ENCODE peak calls at places on chromosomes 4 and X, in nine cellular contexts. One of them, this sample, is unnamed.

GRCh38 chr4:114087596-114088230 is 108.3 kb upstream of the ARSJ start:
- DNase-seq in smooth muscle cell of the brain vasculature: no peak
- DNase-seq in cardiac fibroblast: peak; percentile 64
- DNase-seq in neuronal stem cell: no peak
- DNase-seq in naive thymus-derived CD8-positive, alpha-beta T cell: no peak
- DNase-seq in WERI-Rb-1: no peak
- DNase-seq in HEK293T: no peak
- DNase-seq in Caco-2: no peak
- DNase-seq in stimulated activated CD4-positive, alpha-beta T cell treated with anti-CD3 and anti-CD28 coated beads, Interleukin-2, amount 100 ng/mL, for 24 hours: no peak
- DNase-seq in this sample: no peak

GRCh38 chr4:122172266-122172665 is 20.1 kb downstream of the BLTP1 start:
- DNase-seq in smooth muscle cell of the brain vasculature: no peak
- DNase-seq in cardiac fibroblast: no peak
- DNase-seq in neuronal stem cell: no peak
- DNase-seq in naive thymus-derived CD8-positive, alpha-beta T cell: no peak
- DNase-seq in WERI-Rb-1: no peak
- DNase-seq in HEK293T: no peak
- DNase-seq in Caco-2: no peak
- DNase-seq in stimulated activated CD4-positive, alpha-beta T cell treated with anti-CD3 and anti-CD28 coated beads, Interleukin-2, amount 100 ng/mL, for 24 hours: no peak
- DNase-seq in this sample: no peak

GRCh38 chrX:155745792-155746191 is 133.0 kb upstream of the TMLHE start:
- DNase-seq in smooth muscle cell of the brain vasculature: no peak
- DNase-seq in cardiac fibroblast: peak; percentile 33
- DNase-seq in neuronal stem cell: no peak
- DNase-seq in naive thymus-derived CD8-positive, alpha-beta T cell: no peak
- DNase-seq in WERI-Rb-1: no peak
- DNase-seq in HEK293T: peak; percentile 11
- DNase-seq in Caco-2: no peak
- DNase-seq in stimulated activated CD4-positive, alpha-beta T cell treated with anti-CD3 and anti-CD28 coated beads, Interleukin-2, amount 100 ng/mL, for 24 hours: no peak
- DNase-seq in this sample: no peak

GRCh38 chr4:52577285-52577968 is 81.7 kb downstream of the USP46 start:
- DNase-seq in smooth muscle cell of the brain vasculature: no peak
- DNase-seq in cardiac fibroblast: peak; percentile 37
- DNase-seq in neuronal stem cell: no peak
- DNase-seq in naive thymus-derived CD8-positive, alpha-beta T cell: no peak
- DNase-seq in WERI-Rb-1: no peak
- DNase-seq in HEK293T: no peak
- DNase-seq in Caco-2: no peak
- DNase-seq in stimulated activated CD4-positive, alpha-beta T cell treated with anti-CD3 and anti-CD28 coated beads, Interleukin-2, amount 100 ng/mL, for 24 hours: no peak
- DNase-seq in this sample: no peak

GRCh38 chrX:2389324-2389723 is 111.5 kb downstream of the DHRSX start:
- DNase-seq in smooth muscle cell of the brain vasculature: no peak
- DNase-seq in cardiac fibroblast: no peak
- DNase-seq in neuronal stem cell: no peak
- DNase-seq in naive thymus-derived CD8-positive, alpha-beta T cell: no peak
- DNase-seq in WERI-Rb-1: no peak
- DNase-seq in HEK293T: no peak
- DNase-seq in Caco-2: no peak
- DNase-seq in stimulated activated CD4-positive, alpha-beta T cell treated with anti-CD3 and anti-CD28 coated beads, Interleukin-2, amount 100 ng/mL, for 24 hours: no peak
- DNase-seq in this sample: no peak

GRCh38 chrX:11908371-11908770 is 150.3 kb downstream of the MSL3 start:
- DNase-seq in smooth muscle cell of the brain vasculature: no peak
- DNase-seq in cardiac fibroblast: peak; percentile 51
- DNase-seq in neuronal stem cell: no peak
- DNase-seq in naive thymus-derived CD8-positive, alpha-beta T cell: peak; percentile 2
- DNase-seq in WERI-Rb-1: peak; percentile 10
- DNase-seq in HEK293T: peak; percentile 20
- DNase-seq in Caco-2: peak; percentile 6
- DNase-seq in stimulated activated CD4-positive, alpha-beta T cell treated with anti-CD3 and anti-CD28 coated beads, Interleukin-2, amount 100 ng/mL, for 24 hours: peak; percentile 20
- DNase-seq in this sample: no peak

GRCh38 chr4:19026281-19026680 is 1004.7 kb upstream of the LCORL start:
- DNase-seq in smooth muscle cell of the brain vasculature: no peak
- DNase-seq in cardiac fibroblast: peak; percentile 29
- DNase-seq in neuronal stem cell: no peak
- DNase-seq in naive thymus-derived CD8-positive, alpha-beta T cell: no peak
- DNase-seq in WERI-Rb-1: no peak
- DNase-seq in HEK293T: no peak
- DNase-seq in Caco-2: no peak
- DNase-seq in stimulated activated CD4-positive, alpha-beta T cell treated with anti-CD3 and anti-CD28 coated beads, Interleukin-2, amount 100 ng/mL, for 24 hours: no peak
- DNase-seq in this sample: no peak

GRCh38 chrX:7219153-7219705 is 71.3 kb upstream of the PUDP start:
- DNase-seq in smooth muscle cell of the brain vasculature: no peak
- DNase-seq in cardiac fibroblast: no peak
- DNase-seq in neuronal stem cell: no peak
- DNase-seq in naive thymus-derived CD8-positive, alpha-beta T cell: no peak
- DNase-seq in WERI-Rb-1: no peak
- DNase-seq in HEK293T: no peak
- DNase-seq in Caco-2: peak; percentile 68
- DNase-seq in stimulated activated CD4-positive, alpha-beta T cell treated with anti-CD3 and anti-CD28 coated beads, Interleukin-2, amount 100 ng/mL, for 24 hours: no peak
- DNase-seq in this sample: no peak

GRCh38 chr4:125515016-125515415 is 200.3 kb downstream of the FAT4 start:
- DNase-seq in smooth muscle cell of the brain vasculature: no peak
- DNase-seq in cardiac fibroblast: no peak
- DNase-seq in neuronal stem cell: no peak
- DNase-seq in naive thymus-derived CD8-positive, alpha-beta T cell: no peak
- DNase-seq in WERI-Rb-1: no peak
- DNase-seq in HEK293T: no peak
- DNase-seq in Caco-2: no peak
- DNase-seq in stimulated activated CD4-positive, alpha-beta T cell treated with anti-CD3 and anti-CD28 coated beads, Interleukin-2, amount 100 ng/mL, for 24 hours: no peak
- DNase-seq in this sample: no peak

GRCh38 chr4:3321295-3321889 is 28.6 kb downstream of the RGS12 start:
- DNase-seq in smooth muscle cell of the brain vasculature: no peak
- DNase-seq in cardiac fibroblast: peak; percentile 49
- DNase-seq in neuronal stem cell: no peak
- DNase-seq in naive thymus-derived CD8-positive, alpha-beta T cell: no peak
- DNase-seq in WERI-Rb-1: no peak
- DNase-seq in HEK293T: no peak
- DNase-seq in Caco-2: no peak
- DNase-seq in stimulated activated CD4-positive, alpha-beta T cell treated with anti-CD3 and anti-CD28 coated beads, Interleukin-2, amount 100 ng/mL, for 24 hours: no peak
- DNase-seq in this sample: no peak

GRCh38 chrX:9846631-9847030 is 60.4 kb downstream of the SHROOM2 start:
- DNase-seq in smooth muscle cell of the brain vasculature: no peak
- DNase-seq in cardiac fibroblast: no peak
- DNase-seq in neuronal stem cell: no peak
- DNase-seq in naive thymus-derived CD8-positive, alpha-beta T cell: no peak
- DNase-seq in WERI-Rb-1: no peak
- DNase-seq in HEK293T: no peak
- DNase-seq in Caco-2: no peak
- DNase-seq in stimulated activated CD4-positive, alpha-beta T cell treated with anti-CD3 and anti-CD28 coated beads, Interleukin-2, amount 100 ng/mL, for 24 hours: no peak
- DNase-seq in this sample: no peak

GRCh38 chrX:11408783-11409182 is 115.6 kb downstream of the AMELX start:
- DNase-seq in smooth muscle cell of the brain vasculature: no peak
- DNase-seq in cardiac fibroblast: no peak
- DNase-seq in neuronal stem cell: no peak
- DNase-seq in naive thymus-derived CD8-positive, alpha-beta T cell: no peak
- DNase-seq in WERI-Rb-1: no peak
- DNase-seq in HEK293T: no peak
- DNase-seq in Caco-2: no peak
- DNase-seq in stimulated activated CD4-positive, alpha-beta T cell treated with anti-CD3 and anti-CD28 coated beads, Interleukin-2, amount 100 ng/mL, for 24 hours: no peak
- DNase-seq in this sample: no peak

GRCh38 chr4:74433541-74434172 is 11.3 kb upstream of the AREG start:
- DNase-seq in smooth muscle cell of the brain vasculature: no peak
- DNase-seq in cardiac fibroblast: no peak
- DNase-seq in neuronal stem cell: no peak
- DNase-seq in naive thymus-derived CD8-positive, alpha-beta T cell: no peak
- DNase-seq in WERI-Rb-1: no peak
- DNase-seq in HEK293T: no peak
- DNase-seq in Caco-2: no peak
- DNase-seq in stimulated activated CD4-positive, alpha-beta T cell treated with anti-CD3 and anti-CD28 coated beads, Interleukin-2, amount 100 ng/mL, for 24 hours: no peak
- DNase-seq in this sample: no peak

GRCh38 chr4:42104521-42104920 is 47.9 kb downstream of the BEND4 start:
- DNase-seq in smooth muscle cell of the brain vasculature: no peak
- DNase-seq in cardiac fibroblast: peak; percentile 12
- DNase-seq in neuronal stem cell: no peak
- DNase-seq in naive thymus-derived CD8-positive, alpha-beta T cell: no peak
- DNase-seq in WERI-Rb-1: peak; percentile 50
- DNase-seq in HEK293T: no peak
- DNase-seq in Caco-2: no peak
- DNase-seq in stimulated activated CD4-positive, alpha-beta T cell treated with anti-CD3 and anti-CD28 coated beads, Interleukin-2, amount 100 ng/mL, for 24 hours: no peak
- DNase-seq in this sample: no peak

GRCh38 chr4:3873446-3874415 is 107.5 kb downstream of the ADRA2C start:
- DNase-seq in smooth muscle cell of the brain vasculature: no peak
- DNase-seq in cardiac fibroblast: no peak
- DNase-seq in neuronal stem cell: no peak
- DNase-seq in naive thymus-derived CD8-positive, alpha-beta T cell: no peak
- DNase-seq in WERI-Rb-1: peak; percentile 77
- DNase-seq in HEK293T: no peak
- DNase-seq in Caco-2: peak; percentile 30
- DNase-seq in stimulated activated CD4-positive, alpha-beta T cell treated with anti-CD3 and anti-CD28 coated beads, Interleukin-2, amount 100 ng/mL, for 24 hours: no peak
- DNase-seq in this sample: no peak

GRCh38 chrX:43949669-43950068 is 23.5 kb downstream of the NDP start:
- DNase-seq in smooth muscle cell of the brain vasculature: no peak
- DNase-seq in cardiac fibroblast: peak; percentile 8
- DNase-seq in neuronal stem cell: no peak
- DNase-seq in naive thymus-derived CD8-positive, alpha-beta T cell: peak; percentile 1
- DNase-seq in WERI-Rb-1: peak; percentile 78
- DNase-seq in HEK293T: peak; percentile 71
- DNase-seq in Caco-2: peak; percentile 21
- DNase-seq in stimulated activated CD4-positive, alpha-beta T cell treated with anti-CD3 and anti-CD28 coated beads, Interleukin-2, amount 100 ng/mL, for 24 hours: peak; percentile 23
- DNase-seq in this sample: no peak

GRCh38 chr4:184598753-184599491 is 50.3 kb downstream of the CASP3 start:
- DNase-seq in smooth muscle cell of the brain vasculature: no peak
- DNase-seq in cardiac fibroblast: peak; percentile 93
- DNase-seq in neuronal stem cell: no peak
- DNase-seq in naive thymus-derived CD8-positive, alpha-beta T cell: no peak
- DNase-seq in WERI-Rb-1: no peak
- DNase-seq in HEK293T: no peak
- DNase-seq in Caco-2: no peak
- DNase-seq in stimulated activated CD4-positive, alpha-beta T cell treated with anti-CD3 and anti-CD28 coated beads, Interleukin-2, amount 100 ng/mL, for 24 hours: no peak
- DNase-seq in this sample: no peak

GRCh38 chr4:86924805-86925204 is 10.0 kb upstream of the AFF1 start:
- DNase-seq in smooth muscle cell of the brain vasculature: no peak
- DNase-seq in cardiac fibroblast: peak; percentile 95
- DNase-seq in neuronal stem cell: no peak
- DNase-seq in naive thymus-derived CD8-positive, alpha-beta T cell: no peak
- DNase-seq in WERI-Rb-1: no peak
- DNase-seq in HEK293T: no peak
- DNase-seq in Caco-2: no peak
- DNase-seq in stimulated activated CD4-positive, alpha-beta T cell treated with anti-CD3 and anti-CD28 coated beads, Interleukin-2, amount 100 ng/mL, for 24 hours: no peak
- DNase-seq in this sample: no peak

GRCh38 chrX:10769696-10770619 is 149.6 kb upstream of the MID1 start:
- DNase-seq in smooth muscle cell of the brain vasculature: no peak
- DNase-seq in cardiac fibroblast: peak; percentile 41
- DNase-seq in neuronal stem cell: peak; percentile 33
- DNase-seq in naive thymus-derived CD8-positive, alpha-beta T cell: no peak
- DNase-seq in WERI-Rb-1: no peak
- DNase-seq in HEK293T: no peak
- DNase-seq in Caco-2: peak; percentile 33
- DNase-seq in stimulated activated CD4-positive, alpha-beta T cell treated with anti-CD3 and anti-CD28 coated beads, Interleukin-2, amount 100 ng/mL, for 24 hours: no peak
- DNase-seq in this sample: no peak

GRCh38 chr4:84985952-84986351 is 19.5 kb upstream of the WDFY3 start:
- DNase-seq in smooth muscle cell of the brain vasculature: no peak
- DNase-seq in cardiac fibroblast: peak; percentile 24
- DNase-seq in neuronal stem cell: no peak
- DNase-seq in naive thymus-derived CD8-positive, alpha-beta T cell: no peak
- DNase-seq in WERI-Rb-1: no peak
- DNase-seq in HEK293T: no peak
- DNase-seq in Caco-2: no peak
- DNase-seq in stimulated activated CD4-positive, alpha-beta T cell treated with anti-CD3 and anti-CD28 coated beads, Interleukin-2, amount 100 ng/mL, for 24 hours: no peak
- DNase-seq in this sample: no peak

GRCh38 chr4:128424524-128425195 is 137.0 kb upstream of the PGRMC2 start:
- DNase-seq in smooth muscle cell of the brain vasculature: no peak
- DNase-seq in cardiac fibroblast: peak; percentile 76
- DNase-seq in neuronal stem cell: no peak
- DNase-seq in naive thymus-derived CD8-positive, alpha-beta T cell: no peak
- DNase-seq in WERI-Rb-1: no peak
- DNase-seq in HEK293T: no peak
- DNase-seq in Caco-2: no peak
- DNase-seq in stimulated activated CD4-positive, alpha-beta T cell treated with anti-CD3 and anti-CD28 coated beads, Interleukin-2, amount 100 ng/mL, for 24 hours: no peak
- DNase-seq in this sample: no peak

GRCh38 chrX:69024931-69025330 is 140.3 kb downstream of the PJA1 start:
- DNase-seq in smooth muscle cell of the brain vasculature: no peak
- DNase-seq in cardiac fibroblast: peak; percentile 88
- DNase-seq in neuronal stem cell: no peak
- DNase-seq in naive thymus-derived CD8-positive, alpha-beta T cell: no peak
- DNase-seq in WERI-Rb-1: no peak
- DNase-seq in HEK293T: peak; percentile 4
- DNase-seq in Caco-2: no peak
- DNase-seq in stimulated activated CD4-positive, alpha-beta T cell treated with anti-CD3 and anti-CD28 coated beads, Interleukin-2, amount 100 ng/mL, for 24 hours: no peak
- DNase-seq in this sample: no peak

GRCh38 chrX:105700316-105700715 is 122.0 kb upstream of the NRK start:
- DNase-seq in smooth muscle cell of the brain vasculature: no peak
- DNase-seq in cardiac fibroblast: no peak
- DNase-seq in neuronal stem cell: no peak
- DNase-seq in naive thymus-derived CD8-positive, alpha-beta T cell: no peak
- DNase-seq in WERI-Rb-1: no peak
- DNase-seq in HEK293T: no peak
- DNase-seq in Caco-2: no peak
- DNase-seq in stimulated activated CD4-positive, alpha-beta T cell treated with anti-CD3 and anti-CD28 coated beads, Interleukin-2, amount 100 ng/mL, for 24 hours: no peak
- DNase-seq in this sample: no peak

GRCh38 chr4:77538144-77538543 is 67.5 kb upstream of the CXCL13 start:
- DNase-seq in smooth muscle cell of the brain vasculature: no peak
- DNase-seq in cardiac fibroblast: peak; percentile 80
- DNase-seq in neuronal stem cell: no peak
- DNase-seq in naive thymus-derived CD8-positive, alpha-beta T cell: no peak
- DNase-seq in WERI-Rb-1: no peak
- DNase-seq in HEK293T: no peak
- DNase-seq in Caco-2: no peak
- DNase-seq in stimulated activated CD4-positive, alpha-beta T cell treated with anti-CD3 and anti-CD28 coated beads, Interleukin-2, amount 100 ng/mL, for 24 hours: no peak
- DNase-seq in this sample: no peak

GRCh38 chr4:41787931-41788330 is 39.4 kb upstream of the PHOX2B start:
- DNase-seq in smooth muscle cell of the brain vasculature: no peak
- DNase-seq in cardiac fibroblast: no peak
- DNase-seq in neuronal stem cell: no peak
- DNase-seq in naive thymus-derived CD8-positive, alpha-beta T cell: no peak
- DNase-seq in WERI-Rb-1: no peak
- DNase-seq in HEK293T: no peak
- DNase-seq in Caco-2: no peak
- DNase-seq in stimulated activated CD4-positive, alpha-beta T cell treated with anti-CD3 and anti-CD28 coated beads, Interleukin-2, amount 100 ng/mL, for 24 hours: no peak
- DNase-seq in this sample: no peak

This sample was measured in Panc1.